ENCODE peak calls at places on chromosomes 4 and X, in ten cellular contexts. N is fibroblast of pulmonary artery, P is left ventricle myocardium inferior, V is MCF 10A, Y is choroid plexus epithelial cell, T is tibial nerve, C is HCT116, A is neural crest cell, B is endodermal cell, U is astrocyte of the spinal cord. G is an unnamed sample.

GRCh38 chrX:10177620-10178019 is 20.8 kb downstream of the CLCN4 start:
- DNase-seq in B (no peak), A (no peak), C (no peak), P (no peak), T (no peak), N (peak; percentile 23), Y (peak; percentile 70), U (no peak), V (no peak), G (no peak)

GRCh38 chr4:54802336-54802735 is 144.6 kb downstream of the KIT start:
- DNase-seq in C (no peak), N (no peak), T (no peak), B (no peak), V (peak; percentile 23), P (no peak), A (no peak), Y (peak; percentile 6), U (no peak), G (no peak)

GRCh38 chr4:109378076-109378475 is 55.5 kb upstream of the SEC24B start:
- DNase-seq in V (no peak), P (no peak), B (no peak), C (no peak), N (no peak), A (no peak), T (no peak), Y (no peak), U (no peak), G (no peak)

GRCh38 chr4:113020966-113021365 is 28.5 kb upstream of the ANK2 start:
- DNase-seq in T (no peak), C (no peak), A (no peak), N (peak; percentile 24), U (no peak), V (no peak), P (no peak), B (no peak), Y (peak; percentile 39), G (no peak)

GRCh38 chr4:26557164-26557563 is 26.7 kb upstream of the TBC1D19 start:
- DNase-seq in A (no peak), U (peak; percentile 97), B (no peak), V (peak; percentile 24), Y (peak; percentile 84), C (no peak), N (peak; percentile 51), P (no peak), T (no peak), G (no peak)

GRCh38 chrX:57821703-57822375 is 88.4 kb downstream of the ZXDA start:
- DNase-seq in A (no peak), U (peak; percentile 27), T (peak; percentile 41), V (peak; percentile 73), N (peak; percentile 76), C (peak; percentile 48), P (no peak), Y (peak; percentile 71), B (peak; percentile 43), G (no peak)

GRCh38 chr4:22634541-22635181 is 58.1 kb upstream of the GBA3 start:
- DNase-seq in U (no peak), C (no peak), V (no peak), Y (no peak), P (no peak), N (peak; percentile 7), T (no peak), A (no peak), B (no peak), G (no peak)

GRCh38 chr4:184893836-184894571 is 68.2 kb upstream of the ACSL1 start:
- DNase-seq in B (no peak), T (no peak), A (no peak), C (no peak), U (no peak), Y (no peak), V (no peak), N (no peak), P (no peak), G (no peak)

GRCh38 chr4:26299254-26299882 is 21.4 kb upstream of the RBPJ start:
- DNase-seq in B (no peak), Y (peak; percentile 23), V (no peak), C (no peak), U (no peak), N (no peak), T (no peak), A (no peak), P (no peak), G (no peak)

DNA sequence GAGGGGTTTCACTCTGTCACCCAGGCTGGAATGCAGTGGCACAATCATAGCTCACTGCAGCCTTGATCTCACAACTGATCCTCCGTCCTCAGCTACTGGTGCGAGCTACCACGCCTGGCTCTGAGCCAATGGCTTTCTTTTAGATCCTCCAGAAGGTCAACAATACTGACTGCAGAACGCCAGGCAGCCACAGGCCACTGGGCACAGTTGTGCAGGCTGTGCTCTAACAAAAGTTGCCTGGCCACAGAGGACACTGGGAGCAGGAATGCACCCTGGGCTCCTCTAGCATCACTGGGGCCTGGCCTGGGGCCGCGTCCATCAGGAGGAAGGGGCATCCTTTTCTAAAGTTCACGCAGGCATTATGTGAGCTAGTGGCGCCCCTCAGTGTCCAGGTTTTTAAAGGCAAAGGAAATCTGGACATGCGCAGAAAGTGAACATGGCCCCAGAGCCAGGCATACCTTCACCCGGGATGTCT is 14.9 kb upstream of the PORCN start:
- DNase-seq in N (peak; percentile 51), U (peak; percentile 63), C (peak; percentile 38), A (peak; percentile 40), B (peak; percentile 84), P (no peak), Y (peak; percentile 74), V (peak; percentile 57), T (no peak), G (no peak)
- TF ChIP-seq CTCF in N (peak; percentile 36), U (peak; percentile 36), C (peak; percentile 49), A (peak; percentile 56), B (peak; percentile 70), P (peak; percentile 39), Y (peak; percentile 62), V (peak; percentile 33), T (no peak), G (no peak)

DNA sequence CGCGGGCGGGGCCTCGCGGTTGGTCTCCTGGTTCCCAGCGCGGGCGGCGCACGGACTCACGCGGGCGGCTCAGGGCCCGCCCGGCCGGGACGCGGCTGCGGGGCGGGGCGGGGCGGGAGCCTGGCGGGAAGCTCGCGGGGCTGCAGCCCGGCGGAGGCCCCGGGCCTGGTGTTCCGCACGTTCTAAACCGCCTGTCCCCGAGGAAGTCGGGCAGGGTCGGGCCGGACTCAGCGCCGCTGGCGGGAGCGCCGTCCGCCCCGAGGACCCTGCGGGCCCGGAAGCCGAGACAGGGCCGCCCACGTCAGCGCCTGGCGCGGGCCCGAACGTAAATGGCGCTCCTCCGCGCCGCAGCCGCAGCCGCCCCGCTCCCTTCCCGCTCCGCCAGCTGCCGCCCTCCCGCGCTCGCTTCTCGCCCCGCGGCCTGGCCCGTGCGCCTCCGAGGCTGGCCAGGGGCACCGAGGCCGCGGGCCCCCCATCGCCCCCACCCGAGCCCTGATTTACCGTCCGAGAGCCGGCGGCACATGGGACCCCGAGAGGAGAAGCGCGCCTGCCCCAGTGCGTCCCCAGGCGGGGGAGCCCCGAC is 309 bp upstream of the CTBP1 start:
- DNase-seq in P (peak; percentile 89), B (peak; percentile 89), N (peak; percentile 88), V (peak; percentile 80), T (peak; percentile 66), C (peak; percentile 64), Y (peak; percentile 90), A (peak; percentile 69), U (peak; percentile 85), G (peak; percentile 80)
- TF ChIP-seq CTCF in P (no peak), B (no peak), N (no peak), V (no peak), T (no peak), C (no peak), Y (no peak), A (no peak), U (no peak), G (no peak)

GRCh38 chrX:47643926-47644325 is 6.4 kb downstream of the ELK1 start:
- DNase-seq in C (no peak), V (peak; percentile 20), T (no peak), U (no peak), P (no peak), Y (peak; percentile 72), N (peak; percentile 66), B (no peak), A (no peak), G (no peak)
- TF ChIP-seq CTCF in C (peak; percentile 36), V (no peak), T (no peak), U (peak; percentile 49), P (peak; percentile 52), Y (peak; percentile 65), N (peak; percentile 56), B (peak; percentile 63), A (peak; percentile 47), G (peak; percentile 39)

DNA sequence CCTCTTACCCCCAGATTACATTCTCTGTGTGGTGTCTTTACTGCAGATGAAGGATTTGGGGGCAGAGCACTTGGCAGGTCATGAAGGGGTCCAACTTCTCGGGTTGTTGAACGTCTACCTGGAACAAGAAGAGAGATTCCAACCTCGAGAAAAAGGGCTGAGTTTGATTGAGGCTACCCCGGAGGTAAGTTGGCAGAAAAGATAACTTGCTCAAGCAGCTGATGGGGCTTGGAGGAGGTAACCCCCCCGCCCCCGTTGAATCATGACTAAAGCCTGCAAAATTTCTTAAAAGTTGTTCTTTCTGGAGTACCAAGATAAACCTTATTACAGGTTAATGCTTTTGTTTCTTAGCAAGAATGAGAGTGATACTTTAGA is 1.5 kb downstream of the CCNG2 start:
- DNase-seq in N (peak; percentile 21), Y (no peak), C (no peak), P (no peak), B (no peak), V (peak; percentile 47), T (peak; percentile 22), U (no peak), A (no peak), G (no peak)
- TF ChIP-seq CTCF in N (no peak), Y (no peak), C (no peak), P (no peak), B (no peak), V (no peak), T (no peak), U (no peak), A (no peak), G (no peak)

GRCh38 chr4:75432683-75433082 is 81.5 kb downstream of the RCHY1 start:
- DNase-seq in Y (peak; percentile 35), B (peak; percentile 73), U (no peak), C (peak; percentile 21), P (no peak), N (peak; percentile 12), A (no peak), T (no peak), V (peak; percentile 28), G (no peak)
- TF ChIP-seq CTCF in Y (peak; percentile 47), B (peak; percentile 78), U (peak; percentile 33), C (peak; percentile 57), P (peak; percentile 12), N (peak; percentile 38), A (peak; percentile 43), T (no peak), V (no peak), G (peak; percentile 28)

GRCh38 chrX:138031715-138032114 is 465.8 kb downstream of the ZIC3 start:
- DNase-seq in U (no peak), C (no peak), N (no peak), A (no peak), Y (no peak), B (no peak), V (no peak), T (no peak), P (no peak), G (no peak)

GRCh38 chrX:138037548-138037947 is 471.6 kb downstream of the ZIC3 start:
- DNase-seq in U (no peak), A (no peak), P (no peak), N (no peak), V (no peak), T (no peak), Y (no peak), B (no peak), C (no peak), G (no peak)

GRCh38 chrX:138034136-138034535 is 468.2 kb downstream of the ZIC3 start:
- DNase-seq in V (peak; percentile 18), A (no peak), N (no peak), C (no peak), B (no peak), P (no peak), Y (peak; percentile 4), U (peak; percentile 4), T (no peak), G (no peak)
- TF ChIP-seq CTCF in V (no peak), A (peak; percentile 41), N (no peak), C (no peak), B (peak; percentile 64), P (peak; percentile 26), Y (peak; percentile 14), U (peak; percentile 11), T (peak; percentile 14), G (no peak)